ENCODE peak calls at places on chromosomes 12 and 14, in nine cellular contexts. N is uterus, F is esophagus squamous epithelium, W is IMR-90, Q is prostate gland, V is ovary, I is transverse colon, E is body of pancreas, A is upper lobe of left lung. T is an unnamed sample.

GRCh38 chr12:131636266-131636665 is 74.6 kb upstream of the SFSWAP start:
- DNase-seq in N (no peak), F (no peak), W (no peak), Q (no peak), V (no peak), I (no peak), E (no peak), A (no peak), T (no peak)

GRCh38 chr14:96349286-96350075 is 13.7 kb downstream of the ATG2B start:
- DNase-seq in N (no peak), F (no peak), W (no peak), Q (no peak), V (no peak), I (no peak), E (no peak), A (no peak), T (peak)

GRCh38 chr12:56682323-56682722 is 5.8 kb downstream of the PTGES3 start:
- DNase-seq in N (no peak), F (no peak), W (no peak), Q (no peak), V (no peak), I (no peak), E (no peak), A (no peak), T (no peak)

GRCh38 chr12:104213952-104214351 is 1.6 kb upstream of the TXNRD1 start:
- DNase-seq in N (no peak), F (no peak), W (peak), Q (peak), V (no peak), I (no peak), E (no peak), A (no peak), T (no peak)

GRCh38 chr14:99515301-99516155 is 34.3 kb downstream of the CCNK start:
- DNase-seq in N (no peak), F (no peak), W (no peak), Q (no peak), V (no peak), I (no peak), E (no peak), A (peak), T (no peak)

GRCh38 chr12:89239534-89239933 is 112.8 kb downstream of the DUSP6 start:
- DNase-seq in N (no peak), F (no peak), W (no peak), Q (no peak), V (no peak), I (no peak), E (no peak), A (no peak), T (no peak)

GRCh38 chr12:130959632-130960031 is 5.9 kb downstream of the ADGRD1 start:
- DNase-seq in N (no peak), F (no peak), W (no peak), Q (no peak), V (no peak), I (no peak), E (no peak), A (no peak), T (no peak)

GRCh38 chr14:76456200-76456599 is 80.3 kb downstream of the ESRRB start:
- DNase-seq in N (no peak), F (no peak), W (peak), Q (no peak), V (no peak), I (no peak), E (no peak), A (no peak), T (peak)

GRCh38 chr12:124592481-124593160 is 25.2 kb upstream of the NCOR2 start:
- DNase-seq in N (no peak), F (no peak), W (no peak), Q (no peak), V (no peak), I (peak), E (no peak), A (no peak), T (no peak)

GRCh38 chr12:27573972-27574371 is 50.0 kb downstream of the PPFIBP1 start:
- DNase-seq in N (no peak), F (no peak), W (peak), Q (no peak), V (no peak), I (no peak), E (no peak), A (no peak), T (no peak)

GRCh38 chr14:81990312-81990761 is 456.7 kb upstream of the SEL1L start:
- DNase-seq in N (no peak), F (no peak), W (peak), Q (peak), V (peak), I (peak), E (peak), A (no peak), T (peak)

GRCh38 chr14:100334904-100335303 is 11.8 kb downstream of the SLC25A47 start:
- DNase-seq in N (no peak), F (no peak), W (no peak), Q (no peak), V (no peak), I (no peak), E (no peak), A (no peak), T (no peak)

GRCh38 chr14:59306775-59307174 is 118.3 kb downstream of the DAAM1 start:
- DNase-seq in N (no peak), F (no peak), W (peak), Q (no peak), V (no peak), I (no peak), E (no peak), A (no peak), T (no peak)

GRCh38 chr14:63986789-63987533 is 134.2 kb downstream of the SYNE2 start:
- DNase-seq in N (no peak), F (no peak), W (peak), Q (no peak), V (no peak), I (peak), E (no peak), A (peak), T (no peak)

GRCh38 chr12:78951746-78952532 is 87.4 kb downstream of the SYT1 start:
- DNase-seq in N (no peak), F (no peak), W (no peak), Q (no peak), V (no peak), I (no peak), E (no peak), A (no peak), T (no peak)

GRCh38 chr12:41573445-41573844 is 385.3 kb downstream of the PDZRN4 start:
- DNase-seq in N (no peak), F (no peak), W (no peak), Q (no peak), V (no peak), I (no peak), E (no peak), A (no peak), T (no peak)

GRCh38 chr14:20489093-20489994 is 16.0 kb upstream of the RNASE10 start:
- DNase-seq in N (no peak), F (no peak), W (peak), Q (no peak), V (no peak), I (no peak), E (no peak), A (no peak), T (no peak)

GRCh38 chr14:31441273-31442110 is 15.8 kb downstream of the DTD2 start:
- DNase-seq in N (no peak), F (no peak), W (peak), Q (no peak), V (no peak), I (no peak), E (no peak), A (no peak), T (peak)

GRCh38 chr12:46209914-46210834 is 58.7 kb downstream of the SLC38A1 start:
- DNase-seq in N (peak), F (no peak), W (no peak), Q (peak), V (no peak), I (peak), E (peak), A (no peak), T (no peak)

GRCh38 chr14:75578786-75579781 is 664 bp downstream of the FLVCR2 start:
- DNase-seq in N (peak), F (no peak), W (peak), Q (peak), V (no peak), I (peak), E (no peak), A (peak), T (no peak)

GRCh38 chr12:65510584-65511050 is 232.1 kb downstream of the MSRB3 start:
- DNase-seq in N (peak), F (no peak), W (no peak), Q (no peak), V (peak), I (peak), E (peak), A (no peak), T (no peak)

GRCh38 chr14:100388137-100389050 is 65.3 kb downstream of the SLC25A47 start:
- DNase-seq in N (no peak), F (no peak), W (no peak), Q (peak), V (no peak), I (peak), E (no peak), A (no peak), T (no peak)

GRCh38 chr12:89862511-89863331 is 154.1 kb upstream of the ATP2B1 start:
- DNase-seq in N (no peak), F (no peak), W (no peak), Q (peak), V (no peak), I (peak), E (no peak), A (no peak), T (no peak)

GRCh38 chr14:20986811-20987210 is 3.0 kb upstream of the METTL17 start:
- DNase-seq in N (peak), F (no peak), W (peak), Q (no peak), V (no peak), I (no peak), E (no peak), A (no peak), T (peak)

GRCh38 chr12:58443273-58443980 is 476.9 kb downstream of the LRIG3 start:
- DNase-seq in N (no peak), F (no peak), W (peak), Q (no peak), V (no peak), I (peak), E (no peak), A (no peak), T (peak)

GRCh38 chr12:52175411-52176350 is 16.1 kb downstream of the KRT80 start:
- DNase-seq in N (no peak), F (no peak), W (no peak), Q (peak), V (no peak), I (no peak), E (no peak), A (no peak), T (no peak)
- TF ChIP-seq POLR2A in N (no peak), F (no peak), W (no peak), Q (no peak), V (no peak), I (no peak), E (no peak), A (no peak), T (no peak)

DNA sequence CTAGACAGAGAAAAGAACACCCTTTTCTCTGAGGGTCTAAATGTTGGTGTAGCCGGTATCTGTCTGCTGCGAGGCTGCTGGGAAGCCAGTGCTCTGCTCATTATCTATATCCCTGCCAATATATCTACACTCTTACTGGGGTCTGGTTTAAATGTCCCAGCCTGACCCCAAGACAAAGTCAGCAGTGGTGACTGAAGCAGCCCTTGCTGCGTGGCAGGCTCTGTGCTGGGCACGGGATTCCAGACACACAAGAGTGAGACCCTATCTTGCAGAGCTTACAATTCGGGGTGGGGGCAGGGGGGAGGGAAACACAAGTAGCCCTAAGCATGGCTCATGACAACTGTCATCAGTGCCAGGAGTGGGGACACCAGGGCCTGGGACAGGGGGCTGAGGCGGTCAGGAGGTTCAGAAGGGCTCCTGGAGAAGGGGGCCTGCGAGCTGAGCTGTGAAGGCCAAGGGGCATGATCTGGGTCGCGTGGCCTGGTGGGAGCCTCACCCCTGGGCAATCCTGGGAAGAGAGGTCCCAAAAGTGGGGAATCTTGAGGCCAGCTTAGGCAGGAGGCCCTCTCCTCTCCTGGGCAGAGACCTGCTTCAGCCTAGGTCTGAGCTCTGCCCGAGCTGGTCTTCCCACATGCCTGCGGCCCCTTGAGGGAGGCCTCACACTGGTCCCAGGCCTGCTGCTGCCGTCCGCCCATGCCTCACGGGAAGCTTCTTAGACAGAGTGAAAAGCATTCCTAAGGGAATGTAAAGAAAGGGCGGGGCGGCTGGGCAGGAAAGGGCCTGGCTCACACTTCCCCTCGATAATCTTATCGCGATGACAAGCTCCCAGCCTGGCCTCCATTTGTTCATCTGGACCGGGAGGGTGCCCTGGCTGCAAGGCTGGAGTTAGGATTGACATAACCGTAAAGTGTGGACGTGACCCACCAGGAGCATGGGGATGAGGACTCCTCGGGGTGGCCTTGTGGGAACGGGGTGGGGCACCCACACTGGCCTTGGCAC is 7.3 kb upstream of the RCOR1 start:
- DNase-seq in N (no peak), F (no peak), W (no peak), Q (no peak), V (no peak), I (peak), E (no peak), A (no peak), T (no peak)
- TF ChIP-seq POLR2A in N (no peak), F (no peak), W (no peak), Q (no peak), V (no peak), I (no peak), E (no peak), A (no peak), T (no peak)

DNA sequence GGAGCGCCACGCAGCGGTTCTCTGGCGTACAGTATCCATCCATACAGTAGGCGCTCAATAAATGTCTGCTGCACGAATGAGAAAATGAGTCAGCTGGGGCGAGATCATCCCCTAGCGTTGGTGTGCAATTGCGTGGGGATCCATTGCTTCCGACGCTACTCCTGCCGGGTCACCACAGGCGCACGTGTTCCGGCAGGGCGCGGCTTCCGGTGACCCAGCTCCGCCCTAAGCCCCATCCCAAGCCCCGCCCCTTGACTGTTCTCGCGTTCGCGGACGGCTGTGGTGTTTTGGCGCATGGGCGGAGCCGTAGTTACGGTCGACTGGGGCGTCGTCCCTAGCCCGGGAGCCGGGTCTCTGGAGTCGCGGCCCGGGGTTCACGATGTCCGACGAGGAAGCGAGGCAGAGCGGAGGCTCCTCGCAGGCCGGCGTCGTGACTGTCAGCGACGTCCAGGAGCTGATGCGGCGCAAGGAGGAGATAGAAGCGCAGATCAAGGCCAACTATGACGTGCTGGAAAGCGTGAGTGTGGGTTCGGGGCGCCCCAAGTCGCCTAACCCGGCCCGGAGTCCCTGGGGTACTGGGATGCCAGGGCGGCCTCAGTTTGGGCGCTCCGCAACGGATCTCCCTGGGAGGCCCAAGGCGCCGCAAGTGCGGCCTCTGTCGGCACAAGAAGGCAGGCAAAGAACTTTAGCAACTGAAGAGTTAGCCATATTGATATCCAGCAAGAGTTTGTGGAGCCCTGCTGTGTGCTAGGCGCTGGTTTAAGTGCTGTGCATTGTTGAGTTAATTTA is at the start of gene PSMD9:
- DNase-seq in N (peak), F (peak), W (peak), Q (peak), V (peak), I (peak), E (peak), A (peak), T (peak)
- TF ChIP-seq POLR2A in N (peak), F (peak), W (peak), Q (peak), V (no peak), I (peak), E (peak), A (peak), T (peak)

DNA sequence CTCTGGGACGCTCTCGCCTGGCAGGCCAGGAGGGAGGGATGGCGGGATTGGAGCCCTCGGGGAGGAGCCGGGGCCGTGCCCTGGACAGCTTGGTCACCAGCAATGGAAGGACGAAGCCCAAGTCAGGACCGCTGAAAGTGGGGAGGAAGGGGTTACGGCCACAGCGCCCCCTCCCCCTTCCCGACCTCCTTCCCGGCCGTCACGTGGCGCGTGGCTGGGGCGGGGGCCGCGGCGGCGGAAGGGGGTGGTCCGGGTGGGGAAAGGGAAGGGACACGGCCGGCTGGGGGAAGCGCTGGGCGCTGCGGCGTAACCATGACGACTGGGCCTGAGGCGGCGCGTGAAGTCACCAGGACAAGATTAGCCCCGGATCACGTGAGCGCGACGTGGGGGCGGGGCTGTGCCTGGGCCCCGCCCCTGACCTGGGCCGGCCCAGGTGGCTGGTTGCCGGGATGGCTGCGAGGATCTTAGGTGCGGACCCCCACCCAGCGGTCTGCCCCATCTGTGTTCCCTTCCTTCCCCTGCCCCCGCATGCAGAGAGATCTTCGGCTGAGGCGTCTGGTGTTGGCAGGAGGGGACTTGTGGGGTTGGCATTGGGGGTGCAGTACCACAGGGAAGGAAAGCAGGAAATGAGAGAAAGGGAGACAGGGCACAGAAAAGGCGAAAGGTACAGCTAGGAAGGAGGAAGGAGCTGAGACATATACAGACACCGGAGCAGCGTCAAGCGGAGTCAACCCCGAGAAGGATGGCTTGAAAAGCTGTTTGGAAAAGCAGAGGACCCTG is 6.2 kb downstream of the MAP3K12 start:
- DNase-seq in N (peak), F (peak), W (peak), Q (peak), V (peak), I (peak), E (peak), A (peak), T (peak)
- TF ChIP-seq POLR2A in N (peak), F (peak), W (no peak), Q (peak), V (peak), I (peak), E (peak), A (peak), T (peak)

GRCh38 chr14:104980601-104981531 is 2.7 kb upstream of the AHNAK2 start:
- DNase-seq in N (no peak), F (no peak), W (no peak), Q (no peak), V (no peak), I (no peak), E (no peak), A (peak), T (no peak)

GRCh38 chr14:104981699-104982541 is 3.7 kb upstream of the CLBA1 start:
- DNase-seq in N (no peak), F (no peak), W (no peak), Q (no peak), V (no peak), I (no peak), E (no peak), A (peak), T (no peak)

GRCh38 chr14:104978774-104979691 is 859 bp upstream of the AHNAK2 start:
- DNase-seq in N (no peak), F (no peak), W (no peak), Q (no peak), V (no peak), I (no peak), E (no peak), A (peak), T (no peak)

GRCh38 chr14:104977681-104978647 is at the start of gene AHNAK2:
- DNase-seq in N (peak), F (no peak), W (peak), Q (peak), V (no peak), I (peak), E (peak), A (peak), T (peak)

DNA sequence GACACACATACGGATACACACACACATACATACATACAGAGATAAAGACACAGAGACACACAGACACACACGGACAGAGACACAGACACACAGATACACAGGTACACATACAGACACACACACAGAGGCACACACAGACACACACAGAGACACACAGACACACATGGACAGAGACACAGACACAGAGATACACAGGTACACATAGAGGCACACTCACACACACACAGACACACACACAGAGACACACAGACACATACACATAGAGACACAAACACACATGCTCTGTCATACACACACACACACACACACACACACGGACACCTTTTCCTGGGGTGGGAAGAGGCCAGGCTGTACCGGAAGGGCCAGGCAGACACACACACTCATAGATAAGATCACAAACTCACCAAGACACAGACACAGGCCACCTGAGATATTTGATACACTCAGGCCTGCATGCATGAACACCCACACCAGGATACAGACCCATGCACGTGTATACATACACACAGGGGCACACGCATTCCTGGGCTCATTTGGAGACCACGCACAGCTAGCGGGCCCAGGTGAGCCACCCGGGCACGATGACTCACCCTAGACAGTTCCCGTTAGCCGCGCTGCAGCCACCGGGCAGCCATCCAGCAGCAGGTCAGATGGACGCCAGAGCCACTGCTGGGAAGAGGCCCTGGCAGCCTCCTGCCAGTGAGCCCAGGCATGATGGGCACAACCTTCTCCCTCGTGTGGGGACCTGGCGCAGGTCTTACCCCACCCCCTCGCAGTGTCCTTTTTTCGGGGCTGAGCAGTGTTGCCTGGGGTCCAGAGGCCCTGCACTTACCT is 1.8 kb upstream of the AHNAK2 start:
- DNase-seq in N (peak), F (no peak), W (peak), Q (peak), V (no peak), I (no peak), E (peak), A (peak), T (no peak)
- TF ChIP-seq POLR2A in N (no peak), F (no peak), W (no peak), Q (no peak), V (no peak), I (no peak), E (no peak), A (no peak), T (no peak)